ENCODE peak calls at places on chromosomes 13 and 19, in six cellular contexts. O is choroid plexus epithelial cell, J is bronchial epithelial cell, B is heart right ventricle, E is astrocyte of the spinal cord, L is hepatocyte. I is an unnamed sample.

GRCh38 chr19:11420894-11421606 is 1.9 kb upstream of the RGL3 start:
- DNase-seq in O (no peak), J (no peak), B (peak; percentile 54), E (no peak), L (peak; percentile 28), I (no peak)

GRCh38 chr13:113062691-113063090 is 42.9 kb upstream of the F7 start:
- DNase-seq in O (no peak), J (no peak), B (no peak), E (no peak), L (no peak), I (no peak)

GRCh38 chr13:41019578-41020347 is 647 bp upstream of the ELF1 start:
- DNase-seq in O (no peak), J (no peak), B (no peak), E (no peak), L (peak; percentile 36), I (no peak)

GRCh38 chr13:34993470-34993869 is 51.4 kb downstream of the NBEA start:
- DNase-seq in O (peak; percentile 33), J (peak; percentile 36), B (no peak), E (no peak), L (no peak), I (no peak)

GRCh38 chr13:46687810-46688209 is 109.2 kb downstream of the ESD start:
- DNase-seq in O (peak; percentile 72), J (peak; percentile 73), B (no peak), E (peak; percentile 36), L (peak; percentile 57), I (no peak)

GRCh38 chr19:40091205-40092129 is 724 bp upstream of the ZNF780A start:
- DNase-seq in O (no peak), J (no peak), B (no peak), E (no peak), L (no peak), I (no peak)

GRCh38 chr19:29006057-29006735 is 206.8 kb downstream of the UQCRFS1 start:
- DNase-seq in O (peak; percentile 5), J (no peak), B (no peak), E (no peak), L (no peak), I (no peak)

GRCh38 chr13:106373304-106373988 is 162.0 kb downstream of the EFNB2 start:
- DNase-seq in O (peak; percentile 44), J (no peak), B (no peak), E (peak; percentile 53), L (no peak), I (no peak)

GRCh38 chr13:114065141-114065925 is 67.1 kb downstream of the RASA3 start:
- DNase-seq in O (peak; percentile 99), J (peak; percentile 92), B (peak; percentile 82), E (peak; percentile 99), L (peak; percentile 93), I (peak; percentile 92)

GRCh38 chr13:76764429-76764828 is 121.8 kb downstream of the KCTD12 start:
- DNase-seq in O (peak; percentile 41), J (peak; percentile 30), B (peak; percentile 32), E (peak; percentile 24), L (no peak), I (no peak)

GRCh38 chr19:40610396-40611064 is 9.4 kb downstream of the LTBP4 start:
- DNase-seq in O (no peak), J (peak; percentile 24), B (peak; percentile 75), E (no peak), L (no peak), I (peak; percentile 67)

GRCh38 chr19:47779524-47780214 is 1.2 kb downstream of the SELENOW start:
- DNase-seq in O (no peak), J (no peak), B (peak; percentile 77), E (no peak), L (peak; percentile 29), I (peak; percentile 42)

GRCh38 chr13:43061496-43062280 is 38.3 kb downstream of the DNAJC15 start:
- DNase-seq in O (no peak), J (peak; percentile 52), B (no peak), E (no peak), L (no peak), I (no peak)

GRCh38 chr19:4929186-4929585 is 19.9 kb downstream of the UHRF1 start:
- DNase-seq in O (peak; percentile 65), J (no peak), B (no peak), E (peak; percentile 55), L (no peak), I (no peak)

GRCh38 chr13:49606747-49607648 is 21.3 kb upstream of the ARL11 start:
- DNase-seq in O (peak; percentile 94), J (peak; percentile 75), B (peak; percentile 85), E (peak; percentile 91), L (peak; percentile 91), I (peak; percentile 86)

GRCh38 chr13:36207672-36208071 is 6.7 kb downstream of the SOHLH2 start:
- DNase-seq in O (no peak), J (no peak), B (no peak), E (no peak), L (no peak), I (no peak)

GRCh38 chr19:49664171-49665070 is 1.2 kb downstream of the IRF3 start:
- DNase-seq in O (peak; percentile 80), J (peak; percentile 90), B (peak; percentile 91), E (peak; percentile 75), L (peak; percentile 96), I (peak; percentile 95)

GRCh38 chr19:38674388-38675133 is 27.1 kb downstream of the ACTN4 start:
- DNase-seq in O (no peak), J (peak; percentile 100), B (no peak), E (no peak), L (peak; percentile 57), I (no peak)

GRCh38 chr13:114071991-114072390 is 60.4 kb downstream of the RASA3 start:
- DNase-seq in O (no peak), J (no peak), B (no peak), E (no peak), L (no peak), I (no peak)

GRCh38 chr13:40318366-40318765 is 348.1 kb downstream of the FOXO1 start:
- DNase-seq in O (peak; percentile 18), J (peak; percentile 69), B (peak; percentile 41), E (no peak), L (peak; percentile 31), I (peak; percentile 35)

GRCh38 chr13:41130356-41130755 is 2.2 kb downstream of the KBTBD6 start:
- DNase-seq in O (no peak), J (no peak), B (no peak), E (no peak), L (no peak), I (no peak)

GRCh38 chr19:31715249-31715944 is 366.2 kb upstream of the TSHZ3 start:
- DNase-seq in O (peak; percentile 5), J (no peak), B (no peak), E (no peak), L (no peak), I (no peak)

GRCh38 chr13:36377822-36378480 is 31.8 kb upstream of the SPART start:
- DNase-seq in O (peak; percentile 41), J (peak; percentile 28), B (no peak), E (peak; percentile 17), L (no peak), I (no peak)

GRCh38 chr19:35641515-35642151 is at the start of gene ETV2:
- DNase-seq in O (peak; percentile 38), J (peak; percentile 25), B (peak; percentile 46), E (no peak), L (no peak), I (peak; percentile 52)

GRCh38 chr19:41541990-41542584 is 33.9 kb upstream of the CEACAM21 start:
- DNase-seq in O (peak; percentile 31), J (peak; percentile 15), B (peak; percentile 53), E (peak; percentile 6), L (no peak), I (peak; percentile 63)

GRCh38 chr13:95564948-95565347 is 12.4 kb downstream of the CLDN10 start:
- DNase-seq in O (peak; percentile 63), J (peak; percentile 89), B (no peak), E (peak; percentile 62), L (no peak), I (no peak)
- TF ChIP-seq CTCF in O (no peak), J (no peak), B (no peak), E (no peak), L (no peak), I (no peak)

GRCh38 chr13:20704459-20705069 is 1.1 kb downstream of the IL17D start:
- DNase-seq in O (no peak), J (no peak), B (no peak), E (no peak), L (no peak), I (no peak)
- H3K4me3 ChIP-seq in O (peak overlapping the region; percentile 67), J (peak overlapping the region; percentile 56), B (no peak overlapping the region), E (peak overlapping the region; percentile 63), L (no peak overlapping the region), I (no peak overlapping the region)

GRCh38 chr13:98103942-98104880 is 38.7 kb upstream of the FARP1 start:
- DNase-seq in O (peak; percentile 39), J (peak; percentile 16), B (no peak), E (no peak), L (no peak), I (no peak)
- TF ChIP-seq CTCF in O (peak; percentile 47), J (no peak), B (no peak), E (peak; percentile 37), L (peak; percentile 8), I (peak; percentile 62)

GRCh38 chr19:2034729-2035589 is 16.1 kb downstream of the MKNK2 start:
- DNase-seq in O (peak; percentile 56), J (peak; percentile 29), B (peak; percentile 49), E (no peak), L (peak; percentile 46), I (peak; percentile 82)
- H3K4me3 ChIP-seq in O (no peak overlapping the region), J (no peak overlapping the region), B (no peak overlapping the region), E (no peak overlapping the region), L (no peak overlapping the region), I (no peak overlapping the region)

DNA sequence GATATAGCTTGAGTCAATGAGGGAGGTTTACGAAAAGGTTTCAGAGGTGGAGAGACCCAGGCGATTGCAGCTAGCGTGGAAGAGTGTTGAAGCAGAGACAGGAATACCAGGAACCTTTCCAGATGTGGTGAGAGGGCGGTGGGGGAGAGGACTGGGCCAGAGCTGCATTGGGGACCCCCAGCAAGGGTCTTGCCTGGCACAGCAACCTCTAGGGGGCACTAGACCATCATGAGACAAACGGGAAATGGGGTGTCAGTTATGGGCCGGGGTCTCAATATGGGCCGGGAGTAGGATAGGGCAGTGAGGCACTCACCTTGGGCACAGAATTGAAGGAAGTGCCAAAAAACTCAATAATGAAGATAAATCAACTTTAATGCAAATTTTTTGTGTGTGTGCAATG is 2.1 kb upstream of the LRP3 start:
- DNase-seq in O (no peak), J (no peak), B (no peak), E (no peak), L (no peak), I (no peak)
- TF ChIP-seq CTCF in O (peak; percentile 42), J (no peak), B (no peak), E (peak; percentile 26), L (peak; percentile 19), I (peak; percentile 45)

DNA sequence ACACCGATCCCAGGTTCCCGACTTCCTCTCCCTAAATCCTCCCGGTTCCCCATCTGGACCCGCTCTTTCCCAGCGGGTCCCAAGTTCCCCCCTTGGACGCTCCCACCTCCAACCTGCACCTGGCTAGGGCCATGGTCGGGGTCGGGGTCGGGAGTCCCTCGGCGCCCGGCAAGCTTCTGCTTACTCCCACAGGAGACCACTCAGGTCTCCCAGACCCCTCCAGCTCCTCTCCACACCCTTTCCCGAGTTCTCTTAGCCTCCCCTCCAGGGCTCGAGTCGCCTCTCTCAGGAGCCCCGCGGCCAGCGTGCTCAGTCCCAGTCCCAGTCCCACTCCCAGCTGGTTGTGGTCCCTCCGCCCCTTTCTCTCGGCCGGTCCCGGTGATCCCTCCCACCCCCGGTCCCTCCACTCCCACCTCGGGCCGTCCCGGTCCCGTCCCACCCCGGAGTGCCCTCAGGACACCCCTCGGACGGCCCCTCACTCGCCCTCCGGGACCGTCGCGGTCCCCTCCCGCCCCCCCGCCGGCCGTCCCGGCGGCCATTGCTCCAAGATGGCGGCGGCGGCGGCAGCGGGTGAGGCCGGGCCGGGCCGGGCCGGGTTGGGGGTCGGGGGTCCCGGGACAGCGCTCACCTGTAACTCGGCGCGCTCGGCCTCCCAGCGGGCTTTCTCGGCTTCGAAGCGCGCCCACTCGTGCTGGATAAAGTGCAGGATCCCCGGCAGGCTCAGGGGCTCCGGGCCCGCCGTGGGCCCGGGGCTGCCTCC is at the start of gene FKRP:
- DNase-seq in O (no peak), J (no peak), B (peak; percentile 55), E (no peak), L (peak; percentile 60), I (no peak)
- H3K4me3 ChIP-seq in O (peak within 1 kb of the TSS; percentile 83), J (peak within 1 kb of the TSS; percentile 80), B (peak within 1 kb of the TSS; percentile 79), E (peak within 1 kb of the TSS; percentile 97), L (peak within 1 kb of the TSS; percentile 100), I (peak within 1 kb of the TSS; percentile 96)